ENCODE peak calls at places on chromosomes 4 and X, in seven cellular contexts. One of them, this sample, is unnamed.

GRCh38 chr4:121462660-121463261 is 81.9 kb upstream of the QRFPR start:
- DNase-seq in OCI-LY7: peak; percentile 71
- DNase-seq in heart left ventricle: peak; percentile 58
- DNase-seq in pancreas: peak; percentile 56
- DNase-seq in endodermal cell: peak; percentile 83
- DNase-seq in H1: no peak
- DNase-seq in PC-3: peak; percentile 73
- DNase-seq in this sample: no peak

GRCh38 chr4:16801356-16801755 is 97.1 kb downstream of the LDB2 start:
- DNase-seq in H1: no peak
- DNase-seq in heart left ventricle: no peak
- DNase-seq in pancreas: no peak
- DNase-seq in PC-3: no peak
- DNase-seq in OCI-LY7: no peak
- DNase-seq in endodermal cell: no peak
- DNase-seq in this sample: no peak

GRCh38 chrX:30593435-30594200 is 16.1 kb upstream of the TASL start:
- DNase-seq in OCI-LY7: peak; percentile 52
- DNase-seq in heart left ventricle: no peak
- DNase-seq in pancreas: peak; percentile 36
- DNase-seq in PC-3: peak; percentile 51
- DNase-seq in endodermal cell: no peak
- DNase-seq in H1: no peak
- DNase-seq in this sample: no peak

GRCh38 chrX:40460926-40461325 is 119.8 kb upstream of the ATP6AP2 start:
- DNase-seq in OCI-LY7: no peak
- DNase-seq in PC-3: no peak
- DNase-seq in heart left ventricle: no peak
- DNase-seq in endodermal cell: no peak
- DNase-seq in pancreas: no peak
- DNase-seq in H1: no peak
- DNase-seq in this sample: no peak

GRCh38 chr4:107826427-107826980 is 1.8 kb downstream of the SGMS2 start:
- DNase-seq in H1: no peak
- DNase-seq in pancreas: no peak
- DNase-seq in OCI-LY7: no peak
- DNase-seq in endodermal cell: no peak
- DNase-seq in PC-3: peak; percentile 21
- DNase-seq in heart left ventricle: no peak
- DNase-seq in this sample: no peak

GRCh38 chrX:139936259-139936658 is 3.4 kb upstream of the ATP11C start:
- DNase-seq in PC-3: peak; percentile 26
- DNase-seq in pancreas: no peak
- DNase-seq in OCI-LY7: peak; percentile 47
- DNase-seq in H1: no peak
- DNase-seq in endodermal cell: no peak
- DNase-seq in heart left ventricle: no peak
- DNase-seq in this sample: no peak

GRCh38 chrX:88789825-88790224 is 42.8 kb downstream of the CPXCR1 start:
- DNase-seq in PC-3: no peak
- DNase-seq in H1: no peak
- DNase-seq in heart left ventricle: no peak
- DNase-seq in OCI-LY7: no peak
- DNase-seq in endodermal cell: no peak
- DNase-seq in pancreas: no peak
- DNase-seq in this sample: no peak

GRCh38 chrX:44871114-44871645 is 1.8 kb upstream of the KDM6A start:
- DNase-seq in endodermal cell: peak; percentile 52
- DNase-seq in OCI-LY7: no peak
- DNase-seq in PC-3: peak; percentile 39
- DNase-seq in H1: no peak
- DNase-seq in heart left ventricle: no peak
- DNase-seq in pancreas: no peak
- DNase-seq in this sample: no peak

GRCh38 chr4:110544594-110544993 is 68.6 kb downstream of the ENPEP start:
- DNase-seq in endodermal cell: no peak
- DNase-seq in heart left ventricle: no peak
- DNase-seq in PC-3: no peak
- DNase-seq in H1: no peak
- DNase-seq in OCI-LY7: no peak
- DNase-seq in pancreas: no peak
- DNase-seq in this sample: no peak

GRCh38 chrX:1419545-1420355 is 27.8 kb upstream of the SLC25A6 start:
- DNase-seq in endodermal cell: no peak
- DNase-seq in OCI-LY7: no peak
- DNase-seq in H1: no peak
- DNase-seq in pancreas: no peak
- DNase-seq in PC-3: no peak
- DNase-seq in heart left ventricle: no peak
- DNase-seq in this sample: no peak

GRCh38 chr4:89788243-89789072 is 48.5 kb downstream of the SNCA start:
- DNase-seq in H1: no peak
- DNase-seq in heart left ventricle: peak; percentile 59
- DNase-seq in endodermal cell: no peak
- DNase-seq in pancreas: no peak
- DNase-seq in OCI-LY7: no peak
- DNase-seq in PC-3: no peak
- DNase-seq in this sample: no peak

GRCh38 chrX:100479329-100479728 is 69.3 kb upstream of the PCDH19 start:
- DNase-seq in H1: no peak
- DNase-seq in heart left ventricle: no peak
- DNase-seq in pancreas: no peak
- DNase-seq in OCI-LY7: no peak
- DNase-seq in endodermal cell: no peak
- DNase-seq in PC-3: no peak
- DNase-seq in this sample: no peak

GRCh38 chr4:184310881-184311709 is 93.4 kb upstream of the ENPP6 start:
- DNase-seq in pancreas: peak; percentile 78
- DNase-seq in H1: no peak
- DNase-seq in PC-3: no peak
- DNase-seq in endodermal cell: no peak
- DNase-seq in OCI-LY7: no peak
- DNase-seq in heart left ventricle: peak; percentile 46
- DNase-seq in this sample: peak; percentile 13

GRCh38 chr4:52076731-52077130 is 25.6 kb downstream of the SPATA18 start:
- DNase-seq in heart left ventricle: no peak
- DNase-seq in pancreas: no peak
- DNase-seq in H1: peak; percentile 44
- DNase-seq in endodermal cell: peak; percentile 90
- DNase-seq in PC-3: no peak
- DNase-seq in OCI-LY7: no peak
- DNase-seq in this sample: peak; percentile 0

GRCh38 chr4:3522651-3523050 is 9.6 kb downstream of the LRPAP1 start:
- DNase-seq in OCI-LY7: no peak
- DNase-seq in pancreas: no peak
- DNase-seq in H1: no peak
- DNase-seq in PC-3: no peak
- DNase-seq in heart left ventricle: peak; percentile 6
- DNase-seq in endodermal cell: no peak
- DNase-seq in this sample: no peak

GRCh38 chr4:126756050-126756809 is 876.5 kb upstream of the INTU start:
- DNase-seq in H1: no peak
- DNase-seq in pancreas: no peak
- DNase-seq in PC-3: no peak
- DNase-seq in endodermal cell: no peak
- DNase-seq in OCI-LY7: no peak
- DNase-seq in heart left ventricle: no peak
- DNase-seq in this sample: no peak

GRCh38 chr4:63589796-63590195 is 819.5 kb downstream of the TECRL start:
- DNase-seq in heart left ventricle: no peak
- DNase-seq in OCI-LY7: no peak
- DNase-seq in PC-3: no peak
- DNase-seq in endodermal cell: peak; percentile 82
- DNase-seq in pancreas: no peak
- DNase-seq in H1: peak; percentile 17
- DNase-seq in this sample: no peak

GRCh38 chr4:113958766-113959540 is 20.5 kb downstream of the ARSJ start:
- DNase-seq in H1: no peak
- DNase-seq in OCI-LY7: no peak
- DNase-seq in PC-3: peak; percentile 96
- DNase-seq in heart left ventricle: no peak
- DNase-seq in endodermal cell: no peak
- DNase-seq in pancreas: no peak
- DNase-seq in this sample: peak; percentile 37

GRCh38 chr4:167380964-167381363 is 146.7 kb upstream of the SPOCK3 start:
- DNase-seq in PC-3: no peak
- DNase-seq in pancreas: no peak
- DNase-seq in heart left ventricle: no peak
- DNase-seq in OCI-LY7: no peak
- DNase-seq in endodermal cell: no peak
- DNase-seq in H1: no peak
- DNase-seq in this sample: no peak

GRCh38 chrX:123171781-123172180 is 12.3 kb upstream of the GRIA3 start:
- DNase-seq in PC-3: no peak
- DNase-seq in H1: no peak
- DNase-seq in endodermal cell: no peak
- DNase-seq in OCI-LY7: no peak
- DNase-seq in heart left ventricle: no peak
- DNase-seq in pancreas: no peak
- DNase-seq in this sample: no peak

GRCh38 chr4:171639540-171639939 is 173.7 kb upstream of the GALNTL6 start:
- DNase-seq in H1: no peak
- DNase-seq in endodermal cell: no peak
- DNase-seq in pancreas: no peak
- DNase-seq in OCI-LY7: no peak
- DNase-seq in PC-3: no peak
- DNase-seq in heart left ventricle: no peak
- DNase-seq in this sample: no peak

GRCh38 chr4:20249333-20249732 is 2.4 kb upstream of the SLIT2 start:
- DNase-seq in pancreas: no peak
- DNase-seq in endodermal cell: no peak
- DNase-seq in PC-3: peak; percentile 63
- DNase-seq in H1: no peak
- DNase-seq in heart left ventricle: no peak
- DNase-seq in OCI-LY7: no peak
- DNase-seq in this sample: no peak

GRCh38 chr4:15163284-15163645 is 161.0 kb downstream of the CPEB2 start:
- DNase-seq in heart left ventricle: no peak
- DNase-seq in PC-3: no peak
- DNase-seq in OCI-LY7: no peak
- DNase-seq in H1: no peak
- DNase-seq in endodermal cell: no peak
- DNase-seq in pancreas: no peak
- DNase-seq in this sample: no peak

GRCh38 chr4:185186769-185187168 is 17.0 kb downstream of the CFAP97 start:
- DNase-seq in OCI-LY7: no peak
- DNase-seq in PC-3: no peak
- DNase-seq in endodermal cell: no peak
- DNase-seq in heart left ventricle: no peak
- DNase-seq in pancreas: no peak
- DNase-seq in H1: no peak
- DNase-seq in this sample: no peak

GRCh38 chrX:131199086-131199485 is 90.0 kb downstream of the IGSF1 start:
- DNase-seq in heart left ventricle: no peak
- DNase-seq in PC-3: peak; percentile 3
- DNase-seq in endodermal cell: no peak
- DNase-seq in H1: no peak
- DNase-seq in pancreas: no peak
- DNase-seq in OCI-LY7: no peak
- DNase-seq in this sample: no peak

GRCh38 chrX:131202766-131203165 is 86.3 kb downstream of the IGSF1 start:
- DNase-seq in endodermal cell: no peak
- DNase-seq in heart left ventricle: no peak
- DNase-seq in OCI-LY7: no peak
- DNase-seq in H1: no peak
- DNase-seq in PC-3: no peak
- DNase-seq in pancreas: no peak
- DNase-seq in this sample: no peak

DNA sequence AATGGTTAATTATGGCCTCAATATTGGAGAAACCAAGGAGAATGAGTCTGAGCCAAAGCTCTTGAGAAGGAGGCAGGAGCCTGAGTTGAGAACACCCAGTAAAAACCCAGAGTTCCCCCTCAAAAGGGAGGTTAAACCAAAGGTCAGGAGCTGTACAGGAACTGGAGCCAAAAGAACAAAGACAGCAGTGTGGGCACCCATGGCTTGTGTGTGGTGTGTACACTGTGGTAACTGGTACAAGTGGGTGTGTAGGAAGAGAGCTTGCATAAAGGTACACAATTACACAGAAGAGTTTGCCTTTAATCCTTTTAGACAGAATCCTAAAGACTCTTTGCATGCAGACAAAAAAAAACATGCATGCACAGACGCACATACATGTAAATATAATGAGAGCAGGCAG is 87.1 kb downstream of the IGSF1 start:
- DNase-seq in H1: no peak
- DNase-seq in pancreas: no peak
- DNase-seq in endodermal cell: no peak
- DNase-seq in heart left ventricle: no peak
- DNase-seq in PC-3: no peak
- DNase-seq in OCI-LY7: no peak
- DNase-seq in this sample: no peak
- H3K27ac ChIP-seq in H1: no peak overlapping the region
- H3K27ac ChIP-seq in pancreas: no peak overlapping the region
- H3K27ac ChIP-seq in endodermal cell: no peak overlapping the region
- H3K27ac ChIP-seq in heart left ventricle: no peak overlapping the region
- H3K27ac ChIP-seq in PC-3: no peak overlapping the region
- H3K27ac ChIP-seq in OCI-LY7: no peak overlapping the region
- H3K27ac ChIP-seq in this sample: no peak overlapping the region

GRCh38 chrX:130048686-130049222 is 61.5 kb downstream of the ELF4 start:
- DNase-seq in heart left ventricle: no peak
- DNase-seq in PC-3: no peak
- DNase-seq in pancreas: no peak
- DNase-seq in endodermal cell: no peak
- DNase-seq in OCI-LY7: no peak
- DNase-seq in H1: no peak
- DNase-seq in this sample: no peak
- H3K27ac ChIP-seq in heart left ventricle: no peak overlapping the region
- H3K27ac ChIP-seq in PC-3: no peak overlapping the region
- H3K27ac ChIP-seq in pancreas: no peak overlapping the region
- H3K27ac ChIP-seq in endodermal cell: no peak overlapping the region
- H3K27ac ChIP-seq in OCI-LY7: no peak overlapping the region
- H3K27ac ChIP-seq in H1: no peak overlapping the region
- H3K27ac ChIP-seq in this sample: no peak overlapping the region

DNA sequence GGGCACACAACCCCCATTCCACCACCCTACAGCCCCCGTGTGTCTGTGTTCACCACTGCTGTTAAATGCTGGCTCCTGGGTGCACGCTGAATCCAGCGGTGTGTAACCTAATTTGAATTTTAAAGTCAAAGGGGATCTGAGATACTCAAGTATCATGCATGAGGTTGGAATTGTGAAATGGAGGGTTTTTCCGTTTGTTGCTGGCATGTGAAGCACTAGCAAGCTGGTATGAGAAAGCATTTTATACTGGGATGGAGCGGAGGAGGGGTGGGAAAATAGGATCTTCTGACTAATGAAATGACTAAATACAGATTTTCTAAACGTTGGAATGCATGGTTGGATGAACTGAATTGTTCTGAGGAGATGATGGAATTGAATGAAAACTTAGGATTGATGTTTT is 36.9 kb upstream of the FAT1 start:
- DNase-seq in H1: no peak
- DNase-seq in heart left ventricle: no peak
- DNase-seq in PC-3: peak; percentile 43
- DNase-seq in pancreas: no peak
- DNase-seq in endodermal cell: no peak
- DNase-seq in OCI-LY7: no peak
- DNase-seq in this sample: no peak
- H3K27ac ChIP-seq in H1: no peak overlapping the region
- H3K27ac ChIP-seq in heart left ventricle: no peak overlapping the region
- H3K27ac ChIP-seq in PC-3: peak overlapping the region; percentile 16
- H3K27ac ChIP-seq in pancreas: no peak overlapping the region
- H3K27ac ChIP-seq in endodermal cell: no peak overlapping the region
- H3K27ac ChIP-seq in OCI-LY7: no peak overlapping the region
- H3K27ac ChIP-seq in this sample: no peak overlapping the region

GRCh38 chrX:24874604-24875247 is 141.0 kb downstream of the ARX start:
- DNase-seq in OCI-LY7: no peak
- DNase-seq in pancreas: no peak
- DNase-seq in endodermal cell: peak; percentile 79
- DNase-seq in heart left ventricle: no peak
- DNase-seq in H1: no peak
- DNase-seq in PC-3: no peak
- DNase-seq in this sample: no peak

GRCh38 chrX:24870143-24870542 is 145.6 kb downstream of the ARX start:
- DNase-seq in PC-3: peak; percentile 33
- DNase-seq in pancreas: no peak
- DNase-seq in endodermal cell: no peak
- DNase-seq in OCI-LY7: no peak
- DNase-seq in H1: no peak
- DNase-seq in heart left ventricle: no peak
- DNase-seq in this sample: no peak
- H3K27ac ChIP-seq in PC-3: no peak overlapping the region
- H3K27ac ChIP-seq in pancreas: no peak overlapping the region
- H3K27ac ChIP-seq in endodermal cell: no peak overlapping the region
- H3K27ac ChIP-seq in OCI-LY7: no peak overlapping the region
- H3K27ac ChIP-seq in H1: no peak overlapping the region
- H3K27ac ChIP-seq in heart left ventricle: no peak overlapping the region
- H3K27ac ChIP-seq in this sample: no peak overlapping the region

This sample was measured in caudate nucleus.